ENCODE peak calls at places on chromosomes 4 and X, in five cellular contexts. One of them, this sample, is unnamed.

GRCh38 chr4:186812592-186812991 is 88.9 kb upstream of the FAT1 start:
- DNase-seq in GM12878: no peak
- DNase-seq in K562: no peak
- DNase-seq in HepG2: no peak
- DNase-seq in H1: no peak
- DNase-seq in this sample: no peak

GRCh38 chr4:7423801-7424552 is 10.8 kb downstream of the PSAPL1 start:
- DNase-seq in H1: peak; percentile 44
- DNase-seq in GM12878: no peak
- DNase-seq in HepG2: no peak
- DNase-seq in K562: no peak
- DNase-seq in this sample: no peak

GRCh38 chr4:80099671-80100070 is 26.6 kb upstream of the ANTXR2 start:
- DNase-seq in H1: no peak
- DNase-seq in K562: no peak
- DNase-seq in HepG2: no peak
- DNase-seq in GM12878: no peak
- DNase-seq in this sample: no peak

GRCh38 chrX:446243-446642 is 59.5 kb upstream of the PPP2R3B start:
- DNase-seq in GM12878: no peak
- DNase-seq in K562: no peak
- DNase-seq in HepG2: no peak
- DNase-seq in H1: peak; percentile 80
- DNase-seq in this sample: no peak

GRCh38 chrX:40151211-40152172 is 53.7 kb upstream of the BCOR start:
- DNase-seq in GM12878: no peak
- DNase-seq in HepG2: no peak
- DNase-seq in K562: no peak
- DNase-seq in H1: peak; percentile 49
- DNase-seq in this sample: no peak

GRCh38 chr4:38804654-38805295 is at the start of gene TLR1:
- DNase-seq in GM12878: peak; percentile 62
- DNase-seq in K562: no peak
- DNase-seq in HepG2: peak; percentile 25
- DNase-seq in H1: no peak
- DNase-seq in this sample: no peak

GRCh38 chr4:105551968-105552746 is at the start of gene ARHGEF38:
- DNase-seq in H1: no peak
- DNase-seq in K562: no peak
- DNase-seq in GM12878: no peak
- DNase-seq in HepG2: no peak
- DNase-seq in this sample: peak; percentile 10

GRCh38 chr4:43271946-43272345 is 379.4 kb downstream of the GRXCR1 start:
- DNase-seq in K562: no peak
- DNase-seq in H1: no peak
- DNase-seq in GM12878: no peak
- DNase-seq in HepG2: no peak
- DNase-seq in this sample: no peak

GRCh38 chrX:7351946-7352345 is 204.0 kb upstream of the PUDP start:
- DNase-seq in H1: no peak
- DNase-seq in K562: no peak
- DNase-seq in HepG2: no peak
- DNase-seq in GM12878: no peak
- DNase-seq in this sample: no peak

GRCh38 chrX:86028681-86029080 is 18.7 kb downstream of the CHM start:
- DNase-seq in GM12878: no peak
- DNase-seq in K562: no peak
- DNase-seq in H1: no peak
- DNase-seq in HepG2: no peak
- DNase-seq in this sample: no peak

GRCh38 chrX:31233941-31234496 is 162.2 kb upstream of the FTHL17 start:
- DNase-seq in GM12878: no peak
- DNase-seq in H1: no peak
- DNase-seq in HepG2: no peak
- DNase-seq in K562: no peak
- DNase-seq in this sample: no peak

GRCh38 chr4:110275871-110276270 is 77.5 kb upstream of the ELOVL6 start:
- DNase-seq in GM12878: no peak
- DNase-seq in HepG2: no peak
- DNase-seq in H1: no peak
- DNase-seq in K562: no peak
- DNase-seq in this sample: no peak

GRCh38 chr4:159764343-159764952 is 661.6 kb downstream of the RAPGEF2 start:
- DNase-seq in HepG2: peak; percentile 31
- DNase-seq in H1: peak; percentile 48
- DNase-seq in GM12878: no peak
- DNase-seq in K562: peak; percentile 3
- DNase-seq in this sample: peak; percentile 61

GRCh38 chr4:159758061-159758460 is 655.2 kb downstream of the RAPGEF2 start:
- DNase-seq in GM12878: no peak
- DNase-seq in K562: no peak
- DNase-seq in H1: no peak
- DNase-seq in HepG2: no peak
- DNase-seq in this sample: no peak

GRCh38 chr4:159765402-159765801 is 662.5 kb downstream of the RAPGEF2 start:
- DNase-seq in K562: no peak
- DNase-seq in GM12878: no peak
- DNase-seq in HepG2: no peak
- DNase-seq in H1: no peak
- DNase-seq in this sample: no peak

GRCh38 chr4:159766241-159766640 is 663.4 kb downstream of the RAPGEF2 start:
- DNase-seq in K562: no peak
- DNase-seq in GM12878: no peak
- DNase-seq in H1: no peak
- DNase-seq in HepG2: peak; percentile 1
- DNase-seq in this sample: no peak

GRCh38 chr4:159762672-159763071 is 659.8 kb downstream of the RAPGEF2 start:
- DNase-seq in K562: no peak
- DNase-seq in HepG2: no peak
- DNase-seq in GM12878: no peak
- DNase-seq in H1: no peak
- DNase-seq in this sample: no peak
- TF ChIP-seq CHD2 in K562: no peak
- TF ChIP-seq CHD2 in HepG2: no peak
- TF ChIP-seq CHD2 in GM12878: no peak
- TF ChIP-seq CHD2 in H1: no peak
- TF ChIP-seq CHD2 in this sample: no peak

DNA sequence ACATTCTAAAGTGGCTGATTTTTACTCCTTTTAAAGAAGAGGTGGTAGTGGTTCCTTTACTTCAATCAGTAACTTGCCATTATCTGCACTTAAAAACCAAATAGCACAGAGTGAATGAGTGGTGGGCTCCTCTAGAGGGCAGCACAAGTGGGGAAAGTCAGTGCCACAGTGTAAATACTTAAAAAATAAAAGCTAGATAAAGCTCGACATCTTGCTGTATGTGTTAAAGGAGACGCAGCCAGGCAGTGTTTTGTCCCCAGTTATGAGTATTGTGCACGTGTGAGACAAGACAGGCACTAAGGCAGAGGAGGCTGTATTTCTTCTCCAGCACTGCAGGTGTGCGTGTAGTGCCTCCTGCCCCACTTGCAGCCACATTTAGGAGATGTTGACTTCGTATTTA is 24.6 kb downstream of the NAP1L5 start:
- DNase-seq in HepG2: peak; percentile 28
- DNase-seq in GM12878: no peak
- DNase-seq in H1: peak; percentile 55
- DNase-seq in K562: peak; percentile 15
- DNase-seq in this sample: peak; percentile 30
- TF ChIP-seq KDM1A in HepG2: no peak
- TF ChIP-seq KDM1A in GM12878: no peak
- TF ChIP-seq KDM1A in H1: no peak
- TF ChIP-seq KDM1A in K562: no peak
- TF ChIP-seq KDM1A in this sample: no peak

DNA sequence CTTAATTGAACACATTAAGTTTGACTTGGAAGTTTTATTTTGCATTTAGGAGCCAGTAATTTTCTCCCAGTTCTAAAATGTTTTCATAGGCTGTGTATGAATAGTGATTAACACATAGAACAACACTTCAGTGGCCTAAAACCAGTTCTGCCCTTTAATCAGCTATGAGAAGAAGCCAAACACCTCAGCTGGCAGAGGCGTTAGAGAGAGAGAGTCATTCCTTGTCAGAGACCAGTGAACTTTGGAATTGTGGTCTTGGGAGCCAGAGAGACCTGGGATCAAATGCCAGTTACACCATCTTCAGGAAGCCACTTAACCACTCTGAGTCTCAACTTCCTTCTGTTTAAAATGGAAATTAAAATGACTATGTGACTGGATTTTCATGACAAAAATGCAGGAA is 39.3 kb upstream of the PRPS2 start:
- DNase-seq in GM12878: no peak
- DNase-seq in K562: no peak
- DNase-seq in H1: no peak
- DNase-seq in HepG2: no peak
- DNase-seq in this sample: no peak
- TF ChIP-seq CHD2 in GM12878: no peak
- TF ChIP-seq CHD2 in K562: no peak
- TF ChIP-seq CHD2 in H1: no peak
- TF ChIP-seq CHD2 in HepG2: no peak
- TF ChIP-seq CHD2 in this sample: no peak

GRCh38 chr4:92339671-92340070 is 35.9 kb downstream of the GRID2 start:
- DNase-seq in K562: no peak
- DNase-seq in HepG2: no peak
- DNase-seq in H1: no peak
- DNase-seq in GM12878: no peak
- DNase-seq in this sample: no peak
- TF ChIP-seq KDM1A in K562: no peak
- TF ChIP-seq KDM1A in HepG2: no peak
- TF ChIP-seq KDM1A in H1: no peak
- TF ChIP-seq KDM1A in GM12878: no peak
- TF ChIP-seq KDM1A in this sample: no peak

DNA sequence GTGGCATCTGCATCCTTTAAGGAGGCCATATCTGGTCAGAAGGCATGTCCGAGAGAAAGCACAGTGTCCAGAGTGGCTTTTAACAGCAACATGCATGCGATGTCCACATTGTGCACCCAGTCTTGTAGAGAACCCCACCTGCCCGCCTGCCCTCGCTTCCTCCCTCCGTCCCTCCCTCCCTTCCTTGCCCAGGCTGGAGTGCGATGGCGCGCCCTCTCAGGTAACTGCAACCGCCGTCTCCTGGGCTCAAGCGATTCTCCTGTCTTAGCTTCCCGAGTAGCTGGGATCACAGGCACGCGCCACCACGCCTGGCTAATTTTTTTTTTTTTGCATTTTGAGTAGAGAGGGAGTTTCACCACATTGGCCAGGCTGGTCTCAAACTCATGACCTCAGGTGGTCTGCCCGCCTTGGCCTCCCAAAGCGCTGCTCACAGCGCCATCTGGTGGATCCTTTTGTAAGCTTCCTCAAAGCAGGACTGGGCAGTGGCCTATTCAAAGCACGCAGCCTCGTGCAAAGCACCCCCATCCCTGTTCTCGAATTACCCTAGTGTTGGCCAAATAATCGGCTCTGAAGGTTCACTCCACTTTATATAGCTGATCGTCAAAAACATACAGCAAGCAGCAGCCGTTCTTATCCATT is 15.0 kb downstream of the BRCC3 start:
- DNase-seq in H1: peak; percentile 63
- DNase-seq in HepG2: peak; percentile 21
- DNase-seq in GM12878: no peak
- DNase-seq in K562: peak; percentile 38
- DNase-seq in this sample: peak; percentile 65
- TF ChIP-seq CHD2 in H1: no peak
- TF ChIP-seq CHD2 in HepG2: no peak
- TF ChIP-seq CHD2 in GM12878: no peak
- TF ChIP-seq CHD2 in K562: no peak
- TF ChIP-seq CHD2 in this sample: no peak

GRCh38 chrX:106286053-106286650 is 118.0 kb downstream of the PWWP3B start:
- DNase-seq in HepG2: peak; percentile 50
- DNase-seq in K562: no peak
- DNase-seq in H1: no peak
- DNase-seq in GM12878: no peak
- DNase-seq in this sample: no peak
- TF ChIP-seq KDM1A in HepG2: no peak
- TF ChIP-seq KDM1A in K562: no peak
- TF ChIP-seq KDM1A in H1: no peak
- TF ChIP-seq KDM1A in GM12878: no peak
- TF ChIP-seq KDM1A in this sample: no peak

DNA sequence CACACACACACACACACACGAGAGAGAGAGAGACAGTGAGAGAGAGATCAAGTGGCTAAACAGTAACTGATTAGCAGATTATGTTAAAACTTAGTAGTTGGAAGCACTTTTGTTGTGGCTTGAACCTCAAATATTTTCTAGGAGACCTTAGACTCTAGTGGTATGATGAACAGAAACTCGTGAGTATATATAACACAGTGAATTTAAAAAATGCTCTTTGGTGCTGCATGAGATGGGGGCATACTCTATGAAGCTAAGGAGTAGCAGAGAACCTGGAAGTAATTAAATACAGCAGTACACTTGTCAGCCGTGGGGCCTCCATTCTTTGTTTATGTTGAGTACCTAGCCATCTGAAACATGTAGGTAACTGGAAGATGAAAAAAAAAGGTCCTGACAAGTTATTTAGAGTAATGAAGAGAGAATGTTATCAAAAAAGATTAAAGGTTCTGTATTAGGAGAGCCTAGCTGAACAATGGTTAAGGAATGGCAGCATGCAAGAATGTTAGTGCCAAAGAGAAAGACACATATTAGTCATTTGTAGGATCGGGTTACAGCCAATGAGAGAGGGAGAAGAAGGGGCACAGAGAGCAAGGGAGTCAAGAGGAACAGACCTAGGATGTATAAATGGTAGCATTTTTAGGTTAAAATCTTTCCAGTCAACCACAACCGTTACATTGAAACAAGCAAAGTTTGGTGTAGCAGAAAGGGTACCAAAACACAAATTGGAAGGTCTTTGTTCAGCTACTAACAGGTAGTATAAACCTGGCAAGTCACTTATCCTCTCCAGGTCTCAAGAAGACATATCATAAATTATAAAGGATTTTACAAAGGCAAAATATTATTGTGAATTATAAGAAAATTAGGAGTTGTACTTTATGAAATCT is 316.7 kb upstream of the DIPK2B start:
- DNase-seq in HepG2: peak; percentile 16
- DNase-seq in K562: no peak
- DNase-seq in GM12878: no peak
- DNase-seq in H1: no peak
- DNase-seq in this sample: no peak
- TF ChIP-seq CHD2 in HepG2: no peak
- TF ChIP-seq CHD2 in K562: no peak
- TF ChIP-seq CHD2 in GM12878: no peak
- TF ChIP-seq CHD2 in H1: no peak
- TF ChIP-seq CHD2 in this sample: no peak

GRCh38 chr4:18081708-18082107 is 60.2 kb upstream of the LCORL start:
- DNase-seq in HepG2: no peak
- DNase-seq in H1: no peak
- DNase-seq in GM12878: no peak
- DNase-seq in K562: no peak
- DNase-seq in this sample: no peak
- TF ChIP-seq KDM1A in HepG2: no peak
- TF ChIP-seq KDM1A in H1: no peak
- TF ChIP-seq KDM1A in GM12878: no peak
- TF ChIP-seq KDM1A in K562: no peak
- TF ChIP-seq KDM1A in this sample: no peak

GRCh38 chrX:125293792-125294780 is 25.6 kb upstream of the TEX13C start:
- DNase-seq in HepG2: no peak
- DNase-seq in H1: no peak
- DNase-seq in GM12878: no peak
- DNase-seq in K562: no peak
- DNase-seq in this sample: no peak
- TF ChIP-seq CHD2 in HepG2: no peak
- TF ChIP-seq CHD2 in H1: no peak
- TF ChIP-seq CHD2 in GM12878: no peak
- TF ChIP-seq CHD2 in K562: no peak
- TF ChIP-seq CHD2 in this sample: no peak

This sample was measured in A549.